ENCODE peak calls at places on chromosomes 3 and 15, in eight cellular contexts. F is CD8-positive, alpha-beta memory T cell; K is CD8-positive, alpha-beta T cell; O is body of pancreas; L is right atrium auricular region; Q is lower lobe of right lung; B is HL-60; Z is colonic mucosa. N is an unnamed sample.

GRCh38 chr15:40554164-40554530 is 10.7 kb downstream of the CCDC32 start:
- DNase-seq in K (no peak), Q (no peak), Z (no peak), B (no peak), L (no peak), F (no peak), O (no peak), N (no peak)

GRCh38 chr15:42270551-42270950 is 2.5 kb upstream of the GANC start:
- DNase-seq in O (no peak), L (no peak), F (no peak), K (no peak), Z (no peak), Q (no peak), B (no peak), N (peak; percentile 27)

GRCh38 chr3:37144806-37145205 is 29.6 kb downstream of the LRRFIP2 start:
- DNase-seq in K (no peak), L (no peak), Z (no peak), O (no peak), B (no peak), F (no peak), Q (no peak), N (no peak)

GRCh38 chr3:28645149-28645548 is 296.5 kb upstream of the AZI2 start:
- DNase-seq in B (no peak), Q (no peak), F (no peak), K (no peak), O (no peak), L (no peak), Z (no peak), N (no peak)

GRCh38 chr3:67018105-67018788 is 20.1 kb downstream of the KBTBD8 start:
- DNase-seq in Z (peak; percentile 62), O (no peak), Q (peak; percentile 53), B (no peak), F (no peak), K (no peak), L (no peak), N (peak; percentile 73)

GRCh38 chr3:135811597-135811996 is 153.9 kb upstream of the PPP2R3A start:
- DNase-seq in O (no peak), F (no peak), Q (no peak), K (no peak), L (no peak), B (no peak), Z (no peak), N (no peak)

GRCh38 chr15:44468713-44469385 is 41.4 kb downstream of the CTDSPL2 start:
- DNase-seq in F (no peak), K (no peak), B (peak; percentile 29), O (no peak), L (no peak), Z (no peak), Q (no peak), N (no peak)

GRCh38 chr3:27079427-27080105 is 289.6 kb downstream of the NEK10 start:
- DNase-seq in Z (no peak), F (no peak), Q (no peak), L (no peak), O (no peak), K (no peak), B (no peak), N (no peak)

GRCh38 chr3:106256249-106256957 is 387.6 kb upstream of the CBLB start:
- DNase-seq in B (no peak), Z (no peak), F (no peak), K (no peak), O (no peak), Q (no peak), L (no peak), N (no peak)

GRCh38 chr3:42590989-42591756 is 513 bp downstream of the SS18L2 start:
- DNase-seq in L (no peak), O (no peak), B (peak; percentile 6), Q (no peak), K (no peak), Z (no peak), F (no peak), N (peak; percentile 20)

GRCh38 chr3:16102905-16103364 is 71.5 kb upstream of the GALNT15 start:
- DNase-seq in O (no peak), B (no peak), K (no peak), L (no peak), F (no peak), Q (no peak), Z (no peak), N (no peak)

GRCh38 chr3:83435173-83435572 is 1523.6 kb upstream of the CADM2 start:
- DNase-seq in O (no peak), L (no peak), Z (no peak), F (no peak), B (no peak), K (no peak), Q (no peak), N (no peak)

GRCh38 chr3:38968891-38969290 is 82.9 kb downstream of the SCN11A start:
- DNase-seq in L (no peak), O (no peak), F (no peak), K (no peak), B (no peak), Q (no peak), Z (no peak), N (no peak)

GRCh38 chr3:48018841-48019240 is 2.6 kb upstream of the MAP4 start:
- DNase-seq in Q (no peak), F (no peak), K (no peak), L (no peak), B (no peak), O (peak; percentile 56), Z (no peak), N (peak; percentile 28)

GRCh38 chr15:92306662-92307061 is 87.0 kb upstream of the ST8SIA2 start:
- DNase-seq in L (no peak), O (no peak), B (no peak), F (no peak), Z (no peak), Q (no peak), K (no peak), N (no peak)

GRCh38 chr3:190826018-190826417 is 36.5 kb downstream of the GMNC start:
- DNase-seq in K (no peak), O (no peak), Q (no peak), Z (no peak), L (no peak), B (no peak), F (no peak), N (no peak)

GRCh38 chr3:104510091-104510860 is 856.4 kb upstream of the ALCAM start:
- DNase-seq in O (no peak), B (no peak), Q (no peak), L (no peak), K (no peak), Z (no peak), F (no peak), N (no peak)

GRCh38 chr3:191123231-191123630 is 75.8 kb upstream of the OSTN start:
- DNase-seq in B (no peak), L (no peak), Z (no peak), O (no peak), Q (no peak), F (no peak), K (no peak), N (no peak)

GRCh38 chr3:168096210-168096795 is 579 bp upstream of the GOLIM4 start:
- DNase-seq in B (peak; percentile 84), Q (peak; percentile 75), O (peak; percentile 71), F (no peak), L (peak; percentile 79), Z (peak; percentile 76), K (no peak), N (peak; percentile 75)

GRCh38 chr3:156449712-156450574 is 105.0 kb downstream of the SSR3 start:
- DNase-seq in B (peak; percentile 29), L (no peak), K (no peak), F (no peak), Q (no peak), Z (no peak), O (peak; percentile 18), N (peak; percentile 16)

GRCh38 chr3:175598740-175599139 is 739.6 kb downstream of the NAALADL2 start:
- DNase-seq in L (no peak), O (no peak), F (no peak), B (no peak), Q (no peak), Z (no peak), K (no peak), N (no peak)

GRCh38 chr15:79430901-79431635 is 1.1 kb upstream of the MINAR1 start:
- DNase-seq in L (no peak), B (no peak), F (no peak), Z (no peak), Q (no peak), O (no peak), K (no peak), N (no peak)

GRCh38 chr15:79433610-79434009 is 1.5 kb downstream of the MINAR1 start:
- DNase-seq in O (no peak), F (no peak), B (no peak), L (no peak), K (no peak), Z (no peak), Q (no peak), N (no peak)

GRCh38 chr15:79434361-79434760 is 2.2 kb downstream of the MINAR1 start:
- DNase-seq in Z (no peak), K (no peak), O (no peak), F (no peak), L (no peak), B (no peak), Q (no peak), N (no peak)

GRCh38 chr15:79432345-79433311 is 492 bp downstream of the MINAR1 start:
- DNase-seq in B (no peak), O (peak; percentile 24), Q (no peak), F (no peak), L (no peak), K (no peak), Z (no peak), N (no peak)

GRCh38 chr15:79431636-79432344 is at the start of gene MINAR1:
- DNase-seq in Q (no peak), K (no peak), B (peak; percentile 20), F (no peak), Z (no peak), O (peak; percentile 50), L (no peak), N (no peak)
- H3K4me3 ChIP-seq in Q (peak within 1 kb of the TSS; percentile 42), K (no peak within 1 kb of the TSS), B (peak within 1 kb of the TSS; percentile 25), F (no peak within 1 kb of the TSS), Z (peak within 1 kb of the TSS; percentile 25), O (peak within 1 kb of the TSS; percentile 18), L (peak within 1 kb of the TSS; percentile 28), N (peak within 1 kb of the TSS; percentile 24)

GRCh38 chr15:84797212-84797611 is 19.9 kb upstream of the ALPK3 start:
- DNase-seq in K (no peak), B (no peak), L (peak; percentile 48), Q (no peak), Z (no peak), F (no peak), O (no peak), N (no peak)
- H3K27ac ChIP-seq in K (no peak overlapping the region), B (no peak overlapping the region), L (no peak overlapping the region), Q (no peak overlapping the region), Z (no peak overlapping the region), F (no peak overlapping the region), O (no peak overlapping the region), N (no peak overlapping the region)

DNA sequence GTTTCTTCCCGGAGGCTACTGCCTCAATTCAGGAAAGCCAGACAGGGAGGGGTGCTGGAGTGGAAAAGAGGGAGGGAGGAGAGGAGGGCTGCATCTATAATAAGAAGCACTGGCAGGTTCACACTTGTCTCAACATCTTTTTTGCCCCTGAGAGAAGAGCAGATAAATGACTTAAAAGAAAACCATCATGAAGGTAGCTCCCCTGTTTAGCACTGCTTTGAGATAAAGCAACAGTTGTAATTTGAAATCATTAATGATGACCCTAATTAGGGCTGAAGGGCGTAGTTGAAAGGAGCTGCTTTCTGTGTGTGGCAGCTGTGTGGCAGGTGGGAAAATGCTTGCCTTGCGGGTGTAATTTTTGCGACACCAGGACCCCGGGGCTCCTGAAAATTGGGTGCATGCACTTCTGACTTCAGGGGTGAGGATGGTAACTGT is 222.8 kb upstream of the IL12A start:
- DNase-seq in Z (no peak), O (no peak), F (no peak), Q (no peak), K (no peak), B (no peak), L (no peak), N (no peak)
- H3K4me3 ChIP-seq in Z (peak overlapping the region; percentile 55), O (no peak overlapping the region), F (no peak overlapping the region), Q (peak overlapping the region; percentile 74), K (no peak overlapping the region), B (no peak overlapping the region), L (peak overlapping the region; percentile 79), N (no peak overlapping the region)

GRCh38 chr3:172307143-172307560 is 141.1 kb downstream of the GHSR start:
- DNase-seq in L (no peak), K (no peak), O (no peak), B (no peak), Q (no peak), F (no peak), Z (no peak), N (peak; percentile 54)
- H3K27ac ChIP-seq in L (no peak overlapping the region), K (no peak overlapping the region), O (no peak overlapping the region), B (no peak overlapping the region), Q (no peak overlapping the region), F (no peak overlapping the region), Z (no peak overlapping the region), N (no peak overlapping the region)

N was measured in small intestine.